ENCODE peak calls at places on chromosomes 4 and X, in five cellular contexts. F is WTC11, A is left ventricle myocardium inferior, E is Calu3, C is astrocyte of the spinal cord. H is an unnamed sample.

GRCh38 chrX:87425618-87426017 is 92.0 kb upstream of the KLHL4 start:
- DNase-seq in E (no peak), C (no peak), F (no peak), A (no peak), H (no peak)

GRCh38 chr4:33060873-33061542 is 2340.8 kb downstream of the PCDH7 start:
- DNase-seq in A (no peak), E (peak), F (peak), C (peak), H (peak)

GRCh38 chr4:184281231-184282139 is 63.8 kb upstream of the ENPP6 start:
- DNase-seq in E (no peak), A (no peak), C (no peak), F (no peak), H (no peak)

GRCh38 chr4:122764808-122765189 is 32.3 kb downstream of the BBS12 start:
- DNase-seq in A (no peak), C (peak), F (no peak), E (no peak), H (no peak)

GRCh38 chr4:38935391-38936073 is 67.9 kb downstream of the FAM114A1 start:
- DNase-seq in A (no peak), F (no peak), E (no peak), C (no peak), H (no peak)

GRCh38 chr4:154349829-154350228 is 141.8 kb downstream of the DCHS2 start:
- DNase-seq in E (no peak), C (no peak), F (no peak), A (no peak), H (no peak)

GRCh38 chr4:119233750-119234149 is 21.2 kb downstream of the USP53 start:
- DNase-seq in A (no peak), F (no peak), E (no peak), C (no peak), H (no peak)

GRCh38 chrX:150565551-150565950 is 2.9 kb upstream of the MTM1 start:
- DNase-seq in F (no peak), A (no peak), E (no peak), C (no peak), H (no peak)

GRCh38 chrX:135498236-135498635 is 22.2 kb upstream of the INTS6L start:
- DNase-seq in F (no peak), A (no peak), E (no peak), C (no peak), H (no peak)

GRCh38 chr4:27964095-27964494 is 1103.5 kb downstream of the STIM2 start:
- DNase-seq in C (no peak), F (no peak), E (no peak), A (no peak), H (no peak)

GRCh38 chrX:107713205-107714195 is 62.1 kb downstream of the TSC22D3 start:
- DNase-seq in E (no peak), A (no peak), C (no peak), F (no peak), H (no peak)

GRCh38 chrX:155313766-155314165 is 20.6 kb downstream of the CLIC2 start:
- DNase-seq in C (no peak), F (no peak), A (no peak), E (no peak), H (no peak)

GRCh38 chrX:43813898-43814297 is 68.4 kb downstream of the MAOB start:
- DNase-seq in E (peak), C (no peak), F (peak), A (no peak), H (peak)

GRCh38 chrX:56564921-56565861 is 1.8 kb downstream of the UBQLN2 start:
- DNase-seq in A (no peak), C (no peak), E (no peak), F (no peak), H (no peak)

GRCh38 chrX:10486373-10486772 is 134.0 kb downstream of the MID1 start:
- DNase-seq in C (peak), A (no peak), F (no peak), E (no peak), H (no peak)

GRCh38 chrX:35115205-35115604 is 172.6 kb downstream of the FAM47B start:
- DNase-seq in F (no peak), E (no peak), A (no peak), C (peak), H (no peak)

GRCh38 chr4:57071340-57071739 is 38.8 kb downstream of the IGFBP7 start:
- DNase-seq in F (no peak), C (no peak), A (peak), E (no peak), H (no peak)

GRCh38 chr4:102169345-102169744 is 175.9 kb downstream of the SLC39A8 start:
- DNase-seq in F (peak), A (no peak), E (no peak), C (peak), H (peak)

GRCh38 chr4:3411676-3412075 is 30.1 kb upstream of the HGFAC start:
- DNase-seq in C (no peak), A (no peak), E (no peak), F (no peak), H (no peak)

GRCh38 chr4:177444911-177445736 is 2.9 kb upstream of the AGA start:
- DNase-seq in A (no peak), F (peak), C (no peak), E (no peak), H (no peak)

GRCh38 chr4:159398236-159398638 is 295.4 kb downstream of the RAPGEF2 start:
- DNase-seq in E (no peak), C (peak), A (no peak), F (no peak), H (no peak)

GRCh38 chr4:138225477-138225876 is 16.7 kb downstream of the SLC7A11 start:
- DNase-seq in E (no peak), F (no peak), C (no peak), A (no peak), H (no peak)

GRCh38 chrX:136163694-136164093 is 16.4 kb downstream of the FHL1 start:
- DNase-seq in E (no peak), C (no peak), F (no peak), A (no peak), H (no peak)

GRCh38 chrX:77693594-77693993 is 92.4 kb downstream of the ATRX start:
- DNase-seq in A (no peak), E (no peak), C (no peak), F (no peak), H (no peak)

GRCh38 chr4:84718699-84719098 is 135.8 kb downstream of the CDS1 start:
- DNase-seq in C (no peak), F (no peak), E (no peak), A (no peak), H (no peak)

GRCh38 chr4:145182212-145182611 is 1.8 kb upstream of the OTUD4 start:
- DNase-seq in A (no peak), E (no peak), C (no peak), F (no peak), H (no peak)

GRCh38 chr4:145181091-145181501 is 707 bp upstream of the OTUD4 start:
- DNase-seq in C (no peak), A (no peak), F (no peak), E (no peak), H (no peak)

GRCh38 chr4:145178740-145179139 is 1.6 kb downstream of the OTUD4 start:
- DNase-seq in F (no peak), C (no peak), A (no peak), E (no peak), H (no peak)

GRCh38 chr4:145179201-145179860 is 1.1 kb downstream of the OTUD4 start:
- DNase-seq in E (peak), A (peak), F (peak), C (peak), H (peak)

DNA sequence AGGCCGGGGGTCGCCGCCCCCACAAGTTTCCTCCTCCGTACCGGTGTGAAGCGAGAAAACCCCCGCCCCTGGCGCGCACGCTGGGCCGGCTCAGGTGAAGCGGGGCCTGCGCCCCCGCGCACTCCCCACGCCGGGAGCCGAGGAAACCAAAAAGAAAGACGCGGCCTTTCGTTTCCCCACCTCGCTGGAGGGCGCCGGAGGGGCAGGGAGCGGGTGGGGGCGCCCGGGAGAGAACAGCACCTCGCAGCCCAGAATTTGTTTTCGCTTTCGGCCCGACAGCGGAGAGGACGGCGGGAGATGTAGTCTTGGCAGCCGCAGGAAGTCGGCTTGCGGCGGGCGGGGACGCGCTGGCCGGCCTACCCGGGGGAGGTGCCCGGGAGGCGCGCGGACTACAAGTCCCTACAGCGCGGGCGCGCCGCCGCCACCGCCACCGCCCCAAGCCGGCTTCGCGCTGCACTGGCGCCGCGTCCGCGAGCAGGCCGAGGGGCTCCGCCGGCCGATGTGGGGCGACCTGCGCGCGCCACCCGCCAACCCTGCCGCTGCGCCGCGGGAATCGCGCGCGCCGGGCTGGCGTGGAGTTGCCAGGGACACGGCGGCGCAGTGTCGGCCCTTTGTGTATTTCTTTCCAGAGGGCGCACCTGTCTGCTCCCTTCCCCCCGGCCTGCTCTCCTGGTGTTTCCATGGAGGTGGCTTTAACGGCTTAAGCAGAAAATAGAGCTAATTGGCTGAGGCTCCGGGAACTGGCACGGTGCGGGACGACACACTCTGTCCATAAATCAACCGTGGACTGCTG is at the start of gene OTUD4:
- DNase-seq in C (peak), E (peak), A (peak), F (peak), H (peak)
- TF ChIP-seq CTCF in C (peak), E (no peak), A (no peak), F (no peak), H (peak)

GRCh38 chrX:15564981-15565579 is 35.7 kb downstream of the ACE2 start:
- DNase-seq in C (peak), E (peak), A (peak), F (peak), H (peak)
- TF ChIP-seq CTCF in C (peak), E (peak), A (peak), F (no peak), H (peak)

GRCh38 chr4:186669159-186669720 is 54.4 kb downstream of the FAT1 start:
- DNase-seq in C (peak), A (no peak), F (peak), E (no peak), H (no peak)
- TF ChIP-seq CTCF in C (peak), A (peak), F (no peak), E (peak), H (peak)

GRCh38 chr4:120286813-120287212 is 220.2 kb upstream of the MAD2L1 start:
- DNase-seq in C (no peak), F (peak), E (no peak), A (no peak), H (no peak)
- TF ChIP-seq CTCF in C (no peak), F (peak), E (no peak), A (no peak), H (peak)

GRCh38 chr4:174398728-174399127 is 115.0 kb downstream of the CEP44 start:
- DNase-seq in C (peak), E (no peak), F (no peak), A (no peak), H (no peak)
- TF ChIP-seq CTCF in C (no peak), E (no peak), F (no peak), A (no peak), H (no peak)

GRCh38 chr4:139734201-139734874 is 68.7 kb downstream of the MGST2 start:
- DNase-seq in E (no peak), F (no peak), C (peak), A (no peak), H (no peak)
- TF ChIP-seq CTCF in E (no peak), F (no peak), C (no peak), A (no peak), H (no peak)

GRCh38 chr4:156816356-156816755 is 155.2 kb downstream of the PDGFC start:
- DNase-seq in F (no peak), A (no peak), C (no peak), E (no peak), H (no peak)
- TF ChIP-seq CTCF in F (no peak), A (no peak), C (no peak), E (no peak), H (no peak)

GRCh38 chr4:87543835-87544461 is 14.8 kb upstream of the SPARCL1 start:
- DNase-seq in F (peak), E (peak), A (no peak), C (peak), H (no peak)
- TF ChIP-seq CTCF in F (peak), E (no peak), A (peak), C (peak), H (peak)

H was measured in neural crest cell.